ENCODE peak calls at places on chromosomes 11 and 22, in seven cellular contexts. R, D, H, E, F, C and G are unnamed samples. For H3K4me1, the result is how much of the 10 kb centered on the place peaks cover.

GRCh38 chr11:2592559-2593392 is 107.0 kb downstream of the KCNQ1OT1 start:
- DNase-seq in R (no peak), D (no peak), H (no peak), E (no peak), F (no peak), C (peak), G (no peak)

GRCh38 chr11:67299471-67300191 is 3.7 kb upstream of the SSH3 start:
- DNase-seq in R (no peak), D (no peak), H (no peak), E (no peak), F (peak), C (peak), G (no peak)

GRCh38 chr11:133913761-133914160 is 43.0 kb downstream of the IGSF9B start:
- DNase-seq in R (no peak), D (no peak), H (no peak), E (no peak), F (no peak), C (no peak), G (no peak)

GRCh38 chr22:41574847-41575381 is 14.1 kb downstream of the CSDC2 start:
- DNase-seq in R (peak), D (no peak), H (no peak), E (no peak), F (no peak), C (no peak), G (no peak)

GRCh38 chr11:84345027-84345426 is 1058.9 kb upstream of the CCDC90B start:
- DNase-seq in R (no peak), D (no peak), H (no peak), E (no peak), F (no peak), C (no peak), G (no peak)

GRCh38 chr11:70486026-70486415 is 87.7 kb downstream of the CTTN start:
- DNase-seq in R (no peak), D (no peak), H (no peak), E (no peak), F (no peak), C (no peak), G (no peak)

GRCh38 chr11:17596310-17596669 is 49.2 kb downstream of the OTOG start:
- DNase-seq in R (no peak), D (no peak), H (no peak), E (no peak), F (no peak), C (no peak), G (no peak)

GRCh38 chr11:42225664-42226063 is 766.2 kb upstream of the LRRC4C start:
- DNase-seq in R (no peak), D (peak), H (no peak), E (no peak), F (no peak), C (no peak), G (no peak)

GRCh38 chr11:3014314-3014938 is 22.3 kb upstream of the NAP1L4 start:
- DNase-seq in R (no peak), D (no peak), H (no peak), E (no peak), F (no peak), C (no peak), G (no peak)

GRCh38 chr11:60950933-60951610 is 904 bp downstream of the SLC15A3 start:
- DNase-seq in R (no peak), D (no peak), H (no peak), E (no peak), F (no peak), C (peak), G (no peak)

GRCh38 chr11:6443269-6444003 is 2.6 kb upstream of the HPX start:
- DNase-seq in R (peak), D (peak), H (peak), E (peak), F (no peak), C (peak), G (no peak)

GRCh38 chr11:112364962-112365481 is 104.4 kb upstream of the PLET1 start:
- DNase-seq in R (no peak), D (no peak), H (no peak), E (peak), F (no peak), C (no peak), G (no peak)

GRCh38 chr11:13923716-13924650 is 38.5 kb upstream of the SPON1 start:
- DNase-seq in R (no peak), D (no peak), H (peak), E (no peak), F (no peak), C (no peak), G (no peak)

GRCh38 chr22:29769723-29770321 is 2.7 kb downstream of the UQCR10 start:
- DNase-seq in R (no peak), D (no peak), H (no peak), E (no peak), F (no peak), C (no peak), G (no peak)

GRCh38 chr11:126834149-126834548 is 166.4 kb downstream of the KIRREL3 start:
- DNase-seq in R (no peak), D (no peak), H (peak), E (peak), F (no peak), C (no peak), G (no peak)

GRCh38 chr22:33476716-33477115 is 418.5 kb upstream of the SYN3 start:
- DNase-seq in R (peak), D (no peak), H (peak), E (peak), F (no peak), C (no peak), G (no peak)

GRCh38 chr11:55942785-55943392 is 6.7 kb upstream of the OR5I1 start:
- DNase-seq in R (no peak), D (peak), H (peak), E (peak), F (no peak), C (no peak), G (no peak)

GRCh38 chr11:134654161-134654915 is 242.3 kb upstream of the B3GAT1 start:
- DNase-seq in R (no peak), D (no peak), H (no peak), E (no peak), F (no peak), C (no peak), G (no peak)

GRCh38 chr11:108912587-108912986 is 247.7 kb downstream of the DDX10 start:
- DNase-seq in R (no peak), D (no peak), H (peak), E (no peak), F (no peak), C (no peak), G (no peak)

GRCh38 chr11:120562806-120563425 is 51.4 kb downstream of the GRIK4 start:
- DNase-seq in R (no peak), D (no peak), H (no peak), E (no peak), F (no peak), C (no peak), G (no peak)

GRCh38 chr11:120566176-120566575 is 54.6 kb downstream of the GRIK4 start:
- DNase-seq in R (no peak), D (no peak), H (peak), E (no peak), F (no peak), C (no peak), G (no peak)

GRCh38 chr11:120564573-120565301 is 53.2 kb downstream of the GRIK4 start:
- DNase-seq in R (peak), D (no peak), H (no peak), E (no peak), F (no peak), C (peak), G (no peak)

GRCh38 chr11:120563698-120564572 is 52.4 kb downstream of the GRIK4 start:
- DNase-seq in R (peak), D (no peak), H (no peak), E (no peak), F (no peak), C (no peak), G (no peak)

GRCh38 chr11:120565436-120566155 is 54.0 kb downstream of the GRIK4 start:
- DNase-seq in R (no peak), D (no peak), H (peak), E (no peak), F (no peak), C (no peak), G (no peak)
- H3K4me3 ChIP-seq in R (peak), D (no peak), H (no peak), E (no peak), F (no peak), C (no peak), G (peak)

GRCh38 chr11:117026593-117027330 is 71.5 kb downstream of the SIK3 start:
- DNase-seq in R (no peak), D (no peak), H (peak), E (peak), F (no peak), C (no peak), G (no peak)
- H3K4me1 ChIP-seq in R (under half), D (under half), H (under half), E (under half), F (under half), C (under half), G (under half)

GRCh38 chr22:44625421-44625760 is 76.6 kb upstream of the PRR5 start:
- DNase-seq in R (no peak), D (no peak), H (no peak), E (no peak), F (no peak), C (no peak), G (no peak)

GRCh38 chr22:44622685-44623084 is 79.3 kb upstream of the PRR5 start:
- DNase-seq in R (no peak), D (no peak), H (no peak), E (no peak), F (no peak), C (no peak), G (no peak)

GRCh38 chr22:44625981-44626687 is 75.9 kb upstream of the PRR5 start:
- DNase-seq in R (peak), D (peak), H (peak), E (peak), F (no peak), C (peak), G (no peak)

GRCh38 chr22:44623771-44624510 is 78.1 kb upstream of the PRR5 start:
- DNase-seq in R (no peak), D (peak), H (no peak), E (no peak), F (no peak), C (peak), G (no peak)

DNA sequence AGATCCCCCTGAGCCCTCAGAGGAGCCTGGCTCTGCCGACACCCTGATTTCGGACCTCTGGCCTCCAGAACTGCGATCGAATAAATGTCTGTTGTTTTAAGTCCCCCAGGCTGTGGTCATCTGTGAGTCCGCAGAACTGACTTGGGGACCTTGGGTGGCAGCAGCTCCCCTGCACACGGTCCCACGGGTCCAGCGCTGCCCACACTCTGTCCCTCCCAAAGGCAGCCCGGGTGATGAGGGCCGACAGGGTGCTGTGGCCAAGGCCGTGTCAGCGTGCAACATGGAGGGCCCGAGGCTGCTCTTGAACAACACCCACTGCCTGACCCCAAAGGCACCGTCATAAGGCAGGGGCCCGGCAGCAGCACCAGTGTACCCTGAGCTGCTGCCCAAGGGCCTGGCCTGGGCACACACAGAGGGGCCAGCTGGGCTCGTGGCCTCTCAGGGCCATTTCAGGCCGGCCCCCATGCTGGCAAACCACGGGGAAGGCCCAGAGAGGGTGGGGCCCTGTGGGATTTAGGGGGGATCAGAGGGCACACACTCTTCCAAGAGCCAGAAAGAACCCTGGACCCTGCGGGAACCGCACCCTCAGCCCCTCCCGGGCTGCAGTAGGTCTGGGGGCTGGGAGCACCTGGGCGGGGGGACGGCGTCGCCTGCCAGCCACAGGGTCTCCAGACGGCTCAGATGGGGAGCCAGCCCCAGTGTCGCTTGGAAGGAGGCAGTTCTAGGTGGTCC is 77.1 kb upstream of the PRR5 start:
- DNase-seq in R (no peak), D (no peak), H (no peak), E (no peak), F (no peak), C (peak), G (no peak)
- H3K4me3 ChIP-seq in R (no peak), D (no peak), H (no peak), E (no peak), F (no peak), C (no peak), G (no peak)

GRCh38 chr22:31923761-31924160 is 20.6 kb upstream of the YWHAH start:
- DNase-seq in R (no peak), D (no peak), H (no peak), E (no peak), F (no peak), C (no peak), G (no peak)

GRCh38 chr22:31923166-31923565 is 21.2 kb upstream of the YWHAH start:
- DNase-seq in R (peak), D (no peak), H (no peak), E (no peak), F (no peak), C (no peak), G (no peak)

GRCh38 chr22:31920306-31920705 is 24.0 kb upstream of the YWHAH start:
- DNase-seq in R (no peak), D (no peak), H (no peak), E (no peak), F (no peak), C (no peak), G (no peak)

GRCh38 chr22:31921106-31921505 is 23.2 kb upstream of the YWHAH start:
- DNase-seq in R (no peak), D (no peak), H (no peak), E (no peak), F (no peak), C (no peak), G (no peak)

GRCh38 chr22:31922593-31922992 is 21.7 kb upstream of the YWHAH start:
- DNase-seq in R (no peak), D (no peak), H (no peak), E (no peak), F (no peak), C (no peak), G (no peak)
- H3K4me1 ChIP-seq in R (under half), D (under half), H (under half), E (under half), F (under half), C (under half), G (under half)

GRCh38 chr11:12744831-12745502 is 70.7 kb downstream of the TEAD1 start:
- DNase-seq in R (peak), D (peak), H (no peak), E (no peak), F (no peak), C (no peak), G (no peak)
- H3K4me3 ChIP-seq in R (no peak), D (peak), H (no peak), E (no peak), F (no peak), C (no peak), G (no peak)

GRCh38 chr22:40443675-40444482 is 73.5 kb downstream of the SGSM3 start:
- DNase-seq in R (no peak), D (no peak), H (no peak), E (no peak), F (no peak), C (no peak), G (no peak)

GRCh38 chr22:40444483-40444787 is 74.0 kb downstream of the SGSM3 start:
- DNase-seq in R (no peak), D (no peak), H (no peak), E (no peak), F (no peak), C (no peak), G (no peak)

GRCh38 chr22:40436460-40437431 is 66.4 kb downstream of the SGSM3 start:
- DNase-seq in R (peak), D (peak), H (peak), E (peak), F (no peak), C (no peak), G (no peak)

GRCh38 chr22:40446203-40446602 is 75.8 kb downstream of the SGSM3 start:
- DNase-seq in R (no peak), D (no peak), H (no peak), E (no peak), F (no peak), C (no peak), G (no peak)

GRCh38 chr22:40441761-40442364 is 71.5 kb downstream of the SGSM3 start:
- DNase-seq in R (no peak), D (no peak), H (no peak), E (no peak), F (no peak), C (no peak), G (no peak)
- H3K4me1 ChIP-seq in R (under half), D (under half), H (under half), E (under half), F (under half), C (half or more), G (under half)